ENCODE peak calls at places on chromosomes 13 and 19, in six cellular contexts. One of them, this sample, is unnamed.

GRCh38 chr13:106182404-106182803 is 353.1 kb downstream of the EFNB2 start:
- DNase-seq in CD14-positive monocyte: no peak
- DNase-seq in suprapubic skin: no peak
- DNase-seq in body of pancreas: no peak
- DNase-seq in BJ: peak
- DNase-seq in lower leg skin: no peak
- DNase-seq in this sample: peak

GRCh38 chr13:101258071-101258470 is 158.2 kb downstream of the NALCN start:
- DNase-seq in body of pancreas: no peak
- DNase-seq in CD14-positive monocyte: no peak
- DNase-seq in suprapubic skin: no peak
- DNase-seq in BJ: peak
- DNase-seq in lower leg skin: no peak
- DNase-seq in this sample: peak

GRCh38 chr13:59975807-59976445 is 187.8 kb downstream of the DIAPH3 start:
- DNase-seq in CD14-positive monocyte: no peak
- DNase-seq in suprapubic skin: no peak
- DNase-seq in BJ: no peak
- DNase-seq in lower leg skin: no peak
- DNase-seq in body of pancreas: no peak
- DNase-seq in this sample: no peak

GRCh38 chr13:108917581-108917980 is 288.2 kb downstream of the MYO16 start:
- DNase-seq in BJ: no peak
- DNase-seq in lower leg skin: no peak
- DNase-seq in CD14-positive monocyte: no peak
- DNase-seq in suprapubic skin: no peak
- DNase-seq in body of pancreas: no peak
- DNase-seq in this sample: no peak

GRCh38 chr19:4969772-4970531 is 1.0 kb downstream of the KDM4B start:
- DNase-seq in body of pancreas: no peak
- DNase-seq in lower leg skin: no peak
- DNase-seq in BJ: no peak
- DNase-seq in CD14-positive monocyte: peak
- DNase-seq in suprapubic skin: no peak
- DNase-seq in this sample: no peak

GRCh38 chr19:5536337-5536894 is 31.3 kb downstream of the TINCR start:
- DNase-seq in BJ: peak
- DNase-seq in suprapubic skin: no peak
- DNase-seq in lower leg skin: no peak
- DNase-seq in body of pancreas: peak
- DNase-seq in CD14-positive monocyte: no peak
- DNase-seq in this sample: no peak

GRCh38 chr19:15331419-15332310 is 674 bp downstream of the BRD4 start:
- DNase-seq in body of pancreas: peak
- DNase-seq in lower leg skin: no peak
- DNase-seq in suprapubic skin: peak
- DNase-seq in CD14-positive monocyte: peak
- DNase-seq in BJ: no peak
- DNase-seq in this sample: no peak

GRCh38 chr19:16347706-16348105 is 23.1 kb downstream of the KLF2 start:
- DNase-seq in lower leg skin: no peak
- DNase-seq in CD14-positive monocyte: no peak
- DNase-seq in suprapubic skin: no peak
- DNase-seq in BJ: no peak
- DNase-seq in body of pancreas: no peak
- DNase-seq in this sample: no peak

DNA sequence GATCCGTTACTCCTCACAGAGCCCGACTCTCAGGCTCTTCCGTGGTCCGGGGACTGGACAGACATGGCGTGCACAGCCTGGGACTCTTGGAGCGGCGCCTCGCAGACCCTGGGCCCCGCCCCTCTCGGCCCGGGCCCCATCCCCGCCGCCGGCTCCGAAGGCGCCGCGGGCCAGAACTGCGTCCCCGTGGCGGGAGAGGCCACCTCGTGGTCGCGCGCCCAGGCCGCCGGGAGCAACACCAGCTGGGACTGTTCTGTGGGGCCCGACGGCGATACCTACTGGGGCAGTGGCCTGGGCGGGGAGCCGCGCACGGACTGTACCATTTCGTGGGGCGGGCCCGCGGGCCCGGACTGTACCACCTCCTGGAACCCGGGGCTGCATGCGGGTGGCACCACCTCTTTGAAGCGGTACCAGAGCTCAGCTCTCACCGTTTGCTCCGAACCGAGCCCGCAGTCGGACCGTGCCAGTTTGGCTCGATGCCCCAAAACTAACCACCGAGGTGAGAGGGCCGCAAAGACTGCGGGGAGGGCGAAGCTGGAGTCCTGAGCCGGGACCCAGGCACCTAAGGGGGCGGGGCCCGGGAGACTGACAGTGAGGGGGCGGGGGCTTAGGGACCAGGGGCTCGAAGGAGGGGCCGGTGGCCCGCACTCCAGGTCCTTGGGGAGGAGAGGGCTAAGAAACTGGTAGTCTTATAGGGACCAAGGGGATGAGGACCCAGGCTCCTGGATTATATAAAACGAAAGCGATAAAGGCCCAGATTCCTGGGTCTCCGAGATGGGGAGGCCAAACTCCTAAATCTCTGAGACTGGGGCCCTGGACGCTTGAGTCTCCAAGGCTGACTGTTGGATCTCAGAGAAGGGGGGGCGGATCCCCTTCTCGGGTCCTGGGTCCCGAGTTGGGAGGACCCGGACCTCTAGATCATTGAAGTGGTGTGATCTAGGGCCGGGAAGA is 2.0 kb downstream of the ETV2 start:
- DNase-seq in lower leg skin: peak
- DNase-seq in BJ: no peak
- DNase-seq in body of pancreas: peak
- DNase-seq in CD14-positive monocyte: peak
- DNase-seq in suprapubic skin: peak
- DNase-seq in this sample: no peak
- TF ChIP-seq CTCF in lower leg skin: no peak
- TF ChIP-seq CTCF in BJ: no peak
- TF ChIP-seq CTCF in body of pancreas: no peak
- TF ChIP-seq CTCF in CD14-positive monocyte: no peak
- TF ChIP-seq CTCF in suprapubic skin: no peak
- TF ChIP-seq CTCF in this sample: no peak

GRCh38 chr13:21676611-21677021 is 5.7 kb downstream of the FGF9 start:
- DNase-seq in BJ: no peak
- DNase-seq in body of pancreas: peak
- DNase-seq in CD14-positive monocyte: no peak
- DNase-seq in lower leg skin: no peak
- DNase-seq in suprapubic skin: no peak
- DNase-seq in this sample: no peak
- TF ChIP-seq CTCF in BJ: peak
- TF ChIP-seq CTCF in body of pancreas: no peak
- TF ChIP-seq CTCF in CD14-positive monocyte: no peak
- TF ChIP-seq CTCF in lower leg skin: no peak
- TF ChIP-seq CTCF in suprapubic skin: no peak
- TF ChIP-seq CTCF in this sample: peak

GRCh38 chr19:3969435-3970312 is 1.2 kb downstream of the DAPK3 start:
- DNase-seq in lower leg skin: peak
- DNase-seq in CD14-positive monocyte: no peak
- DNase-seq in suprapubic skin: peak
- DNase-seq in BJ: no peak
- DNase-seq in body of pancreas: no peak
- DNase-seq in this sample: peak
- TF ChIP-seq CTCF in lower leg skin: no peak
- TF ChIP-seq CTCF in CD14-positive monocyte: no peak
- TF ChIP-seq CTCF in suprapubic skin: no peak
- TF ChIP-seq CTCF in BJ: peak
- TF ChIP-seq CTCF in body of pancreas: no peak
- TF ChIP-seq CTCF in this sample: peak

DNA sequence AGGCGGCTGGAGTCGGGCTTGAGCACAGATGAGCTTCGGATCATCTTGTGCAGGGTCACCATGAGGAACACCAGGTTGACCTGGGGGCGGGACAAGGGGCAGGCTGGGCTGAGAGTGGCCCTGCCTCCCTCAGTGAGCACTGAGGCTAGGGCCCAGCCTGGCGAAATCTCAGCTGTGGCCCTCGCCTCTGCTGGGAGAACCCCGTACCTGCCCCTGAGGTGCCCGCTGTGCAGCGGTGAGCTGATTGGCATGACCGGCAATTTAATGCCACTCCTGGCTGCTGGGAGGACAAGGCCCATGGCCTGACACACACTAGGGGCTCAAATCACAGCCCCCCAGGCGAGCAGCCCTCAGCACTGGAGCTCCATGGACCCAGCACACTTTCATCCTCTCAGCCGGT is 19.7 kb upstream of the ASF1B start:
- DNase-seq in CD14-positive monocyte: no peak
- DNase-seq in suprapubic skin: no peak
- DNase-seq in body of pancreas: no peak
- DNase-seq in BJ: no peak
- DNase-seq in lower leg skin: no peak
- DNase-seq in this sample: no peak
- TF ChIP-seq CTCF in CD14-positive monocyte: no peak
- TF ChIP-seq CTCF in suprapubic skin: no peak
- TF ChIP-seq CTCF in body of pancreas: no peak
- TF ChIP-seq CTCF in BJ: no peak
- TF ChIP-seq CTCF in lower leg skin: no peak
- TF ChIP-seq CTCF in this sample: no peak

GRCh38 chr13:112348642-112349345 is 27.4 kb upstream of the SPACA7 start:
- DNase-seq in suprapubic skin: no peak
- DNase-seq in CD14-positive monocyte: no peak
- DNase-seq in body of pancreas: no peak
- DNase-seq in lower leg skin: no peak
- DNase-seq in BJ: no peak
- DNase-seq in this sample: no peak

GRCh38 chr13:112345826-112346172 is 30.4 kb upstream of the SPACA7 start:
- DNase-seq in suprapubic skin: no peak
- DNase-seq in BJ: no peak
- DNase-seq in CD14-positive monocyte: no peak
- DNase-seq in lower leg skin: no peak
- DNase-seq in body of pancreas: no peak
- DNase-seq in this sample: no peak

GRCh38 chr13:112346899-112347229 is 29.3 kb upstream of the SPACA7 start:
- DNase-seq in lower leg skin: no peak
- DNase-seq in body of pancreas: no peak
- DNase-seq in suprapubic skin: no peak
- DNase-seq in CD14-positive monocyte: no peak
- DNase-seq in BJ: no peak
- DNase-seq in this sample: no peak

GRCh38 chr13:112343591-112343990 is 32.6 kb upstream of the SPACA7 start:
- DNase-seq in CD14-positive monocyte: no peak
- DNase-seq in BJ: no peak
- DNase-seq in suprapubic skin: no peak
- DNase-seq in body of pancreas: no peak
- DNase-seq in lower leg skin: no peak
- DNase-seq in this sample: no peak

GRCh38 chr13:112346173-112346898 is 29.8 kb upstream of the SPACA7 start:
- DNase-seq in lower leg skin: no peak
- DNase-seq in suprapubic skin: no peak
- DNase-seq in body of pancreas: no peak
- DNase-seq in CD14-positive monocyte: no peak
- DNase-seq in BJ: no peak
- DNase-seq in this sample: no peak
- TF ChIP-seq CTCF in lower leg skin: no peak
- TF ChIP-seq CTCF in suprapubic skin: no peak
- TF ChIP-seq CTCF in body of pancreas: no peak
- TF ChIP-seq CTCF in CD14-positive monocyte: no peak
- TF ChIP-seq CTCF in BJ: no peak
- TF ChIP-seq CTCF in this sample: no peak

DNA sequence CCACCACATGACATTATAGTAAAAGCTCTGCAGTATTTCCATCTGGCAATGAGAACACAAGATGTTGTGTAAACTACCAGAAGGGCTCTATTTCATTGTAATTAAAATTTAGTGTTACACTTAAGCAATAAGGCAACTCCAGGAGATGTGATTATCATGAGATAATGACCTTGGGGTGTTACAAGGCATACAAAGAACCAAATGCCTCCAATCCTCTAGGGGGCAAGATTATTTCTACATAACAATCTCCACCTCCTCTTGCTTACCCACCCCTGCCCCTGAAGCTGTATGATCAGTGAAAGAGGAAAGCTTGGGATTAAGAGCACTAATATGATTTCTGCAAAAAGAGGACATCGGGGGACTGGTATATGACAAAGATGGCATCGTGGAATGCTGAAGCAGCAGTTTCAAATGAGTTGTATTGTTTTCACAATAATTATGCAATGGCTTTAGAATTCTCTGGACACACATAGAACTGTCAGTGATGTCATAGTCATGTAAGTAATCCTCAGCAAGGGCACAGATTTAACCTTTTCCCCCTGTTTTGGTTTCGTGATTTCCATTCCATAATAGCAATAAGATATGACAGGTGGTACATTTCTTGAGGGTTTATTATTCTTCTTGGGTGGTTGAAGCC is 295.3 kb downstream of the MZT1 start:
- DNase-seq in body of pancreas: no peak
- DNase-seq in lower leg skin: no peak
- DNase-seq in CD14-positive monocyte: no peak
- DNase-seq in BJ: no peak
- DNase-seq in suprapubic skin: no peak
- DNase-seq in this sample: no peak
- TF ChIP-seq CTCF in body of pancreas: no peak
- TF ChIP-seq CTCF in lower leg skin: no peak
- TF ChIP-seq CTCF in CD14-positive monocyte: no peak
- TF ChIP-seq CTCF in BJ: no peak
- TF ChIP-seq CTCF in suprapubic skin: no peak
- TF ChIP-seq CTCF in this sample: no peak

This sample was measured in kidney epithelial cell.